ENCODE peak calls at places on chromosomes 12 and 14, in eight cellular contexts. One of them, this sample, is unnamed.

GRCh38 chr14:20682435-20683124 is 1.8 kb upstream of the RNASE4 start:
- DNase-seq in CD8-positive, alpha-beta T cell: peak
- DNase-seq in endodermal cell: peak
- DNase-seq in tibial nerve: peak
- DNase-seq in A673: peak
- DNase-seq in Panc1: peak
- DNase-seq in tibial artery: peak
- DNase-seq in psoas muscle: peak
- DNase-seq in this sample: peak

GRCh38 chr12:6778212-6778570 is 5.9 kb downstream of the LAG3 start:
- DNase-seq in A673: peak
- DNase-seq in psoas muscle: peak
- DNase-seq in CD8-positive, alpha-beta T cell: no peak
- DNase-seq in endodermal cell: peak
- DNase-seq in Panc1: no peak
- DNase-seq in tibial nerve: no peak
- DNase-seq in tibial artery: peak
- DNase-seq in this sample: no peak

GRCh38 chr14:103121161-103121845 is 2.0 kb upstream of the TNFAIP2 start:
- DNase-seq in tibial artery: peak
- DNase-seq in Panc1: no peak
- DNase-seq in A673: no peak
- DNase-seq in tibial nerve: peak
- DNase-seq in psoas muscle: peak
- DNase-seq in endodermal cell: peak
- DNase-seq in CD8-positive, alpha-beta T cell: no peak
- DNase-seq in this sample: no peak

GRCh38 chr12:132132609-132133430 is 11.3 kb downstream of the DDX51 start:
- DNase-seq in psoas muscle: peak
- DNase-seq in tibial artery: no peak
- DNase-seq in A673: no peak
- DNase-seq in tibial nerve: no peak
- DNase-seq in Panc1: no peak
- DNase-seq in CD8-positive, alpha-beta T cell: no peak
- DNase-seq in endodermal cell: no peak
- DNase-seq in this sample: no peak

GRCh38 chr14:34059925-34060746 is 109.3 kb upstream of the EGLN3 start:
- DNase-seq in Panc1: no peak
- DNase-seq in CD8-positive, alpha-beta T cell: peak
- DNase-seq in A673: peak
- DNase-seq in psoas muscle: peak
- DNase-seq in endodermal cell: peak
- DNase-seq in tibial nerve: peak
- DNase-seq in tibial artery: peak
- DNase-seq in this sample: peak

GRCh38 chr14:105150368-105151111 is 18.0 kb downstream of the JAG2 start:
- DNase-seq in A673: no peak
- DNase-seq in tibial nerve: no peak
- DNase-seq in psoas muscle: peak
- DNase-seq in Panc1: no peak
- DNase-seq in endodermal cell: peak
- DNase-seq in tibial artery: no peak
- DNase-seq in CD8-positive, alpha-beta T cell: no peak
- DNase-seq in this sample: no peak

GRCh38 chr12:39605996-39606395 is 13.6 kb downstream of the ABCD2 start:
- DNase-seq in tibial artery: no peak
- DNase-seq in A673: no peak
- DNase-seq in psoas muscle: no peak
- DNase-seq in tibial nerve: no peak
- DNase-seq in CD8-positive, alpha-beta T cell: no peak
- DNase-seq in endodermal cell: no peak
- DNase-seq in Panc1: no peak
- DNase-seq in this sample: no peak

GRCh38 chr12:114809132-114809531 is 125.2 kb upstream of the TBX3 start:
- DNase-seq in A673: no peak
- DNase-seq in CD8-positive, alpha-beta T cell: no peak
- DNase-seq in tibial artery: peak
- DNase-seq in tibial nerve: no peak
- DNase-seq in psoas muscle: no peak
- DNase-seq in endodermal cell: peak
- DNase-seq in Panc1: no peak
- DNase-seq in this sample: no peak

GRCh38 chr12:80714055-80714454 is 2.7 kb upstream of the MYF5 start:
- DNase-seq in endodermal cell: peak
- DNase-seq in tibial artery: no peak
- DNase-seq in CD8-positive, alpha-beta T cell: no peak
- DNase-seq in psoas muscle: peak
- DNase-seq in tibial nerve: no peak
- DNase-seq in Panc1: no peak
- DNase-seq in A673: no peak
- DNase-seq in this sample: no peak

GRCh38 chr12:43579240-43579639 is 27.2 kb upstream of the ADAMTS20 start:
- DNase-seq in Panc1: no peak
- DNase-seq in tibial artery: no peak
- DNase-seq in tibial nerve: no peak
- DNase-seq in psoas muscle: no peak
- DNase-seq in A673: peak
- DNase-seq in CD8-positive, alpha-beta T cell: no peak
- DNase-seq in endodermal cell: no peak
- DNase-seq in this sample: no peak

GRCh38 chr12:78645956-78646355 is 218.6 kb upstream of the SYT1 start:
- DNase-seq in A673: peak
- DNase-seq in tibial artery: no peak
- DNase-seq in endodermal cell: no peak
- DNase-seq in tibial nerve: no peak
- DNase-seq in CD8-positive, alpha-beta T cell: no peak
- DNase-seq in psoas muscle: no peak
- DNase-seq in Panc1: no peak
- DNase-seq in this sample: no peak

GRCh38 chr12:72261885-72262284 is 10.3 kb upstream of the TRHDE start:
- DNase-seq in endodermal cell: no peak
- DNase-seq in tibial artery: no peak
- DNase-seq in psoas muscle: no peak
- DNase-seq in A673: no peak
- DNase-seq in Panc1: no peak
- DNase-seq in CD8-positive, alpha-beta T cell: no peak
- DNase-seq in tibial nerve: no peak
- DNase-seq in this sample: no peak

GRCh38 chr12:52391618-52392002 is 6.2 kb upstream of the KRT84 start:
- DNase-seq in Panc1: no peak
- DNase-seq in tibial nerve: no peak
- DNase-seq in A673: peak
- DNase-seq in psoas muscle: no peak
- DNase-seq in tibial artery: peak
- DNase-seq in endodermal cell: no peak
- DNase-seq in CD8-positive, alpha-beta T cell: no peak
- DNase-seq in this sample: peak

GRCh38 chr14:49621114-49621881 is 699 bp downstream of the MGAT2 start:
- DNase-seq in tibial nerve: peak
- DNase-seq in CD8-positive, alpha-beta T cell: peak
- DNase-seq in tibial artery: peak
- DNase-seq in Panc1: no peak
- DNase-seq in A673: peak
- DNase-seq in endodermal cell: peak
- DNase-seq in psoas muscle: peak
- DNase-seq in this sample: no peak

GRCh38 chr12:76127588-76127987 is 43.1 kb upstream of the NAP1L1 start:
- DNase-seq in Panc1: no peak
- DNase-seq in psoas muscle: no peak
- DNase-seq in tibial nerve: no peak
- DNase-seq in tibial artery: no peak
- DNase-seq in A673: no peak
- DNase-seq in endodermal cell: no peak
- DNase-seq in CD8-positive, alpha-beta T cell: no peak
- DNase-seq in this sample: no peak

GRCh38 chr14:59630281-59630963 is 53.8 kb upstream of the CCDC175 start:
- DNase-seq in tibial artery: peak
- DNase-seq in CD8-positive, alpha-beta T cell: no peak
- DNase-seq in psoas muscle: no peak
- DNase-seq in Panc1: no peak
- DNase-seq in A673: peak
- DNase-seq in tibial nerve: no peak
- DNase-seq in endodermal cell: peak
- DNase-seq in this sample: peak
- H3K27ac ChIP-seq in tibial artery: peak
- H3K27ac ChIP-seq in CD8-positive, alpha-beta T cell: no peak
- H3K27ac ChIP-seq in psoas muscle: no peak
- H3K27ac ChIP-seq in Panc1: no peak
- H3K27ac ChIP-seq in A673: no peak
- H3K27ac ChIP-seq in tibial nerve: no peak
- H3K27ac ChIP-seq in endodermal cell: no peak
- H3K27ac ChIP-seq in this sample: no peak

GRCh38 chr14:100487304-100487703 is 99.9 kb downstream of the BEGAIN start:
- DNase-seq in Panc1: no peak
- DNase-seq in psoas muscle: no peak
- DNase-seq in A673: no peak
- DNase-seq in tibial artery: no peak
- DNase-seq in tibial nerve: no peak
- DNase-seq in CD8-positive, alpha-beta T cell: no peak
- DNase-seq in endodermal cell: no peak
- DNase-seq in this sample: no peak

GRCh38 chr14:100484531-100485267 is 102.5 kb downstream of the BEGAIN start:
- DNase-seq in A673: no peak
- DNase-seq in CD8-positive, alpha-beta T cell: no peak
- DNase-seq in Panc1: no peak
- DNase-seq in endodermal cell: no peak
- DNase-seq in psoas muscle: no peak
- DNase-seq in tibial artery: no peak
- DNase-seq in tibial nerve: no peak
- DNase-seq in this sample: no peak

GRCh38 chr14:100488057-100488456 is 99.2 kb downstream of the BEGAIN start:
- DNase-seq in psoas muscle: no peak
- DNase-seq in A673: no peak
- DNase-seq in CD8-positive, alpha-beta T cell: no peak
- DNase-seq in Panc1: no peak
- DNase-seq in endodermal cell: no peak
- DNase-seq in tibial nerve: no peak
- DNase-seq in tibial artery: no peak
- DNase-seq in this sample: no peak

GRCh38 chr14:100490252-100490651 is 97.0 kb downstream of the BEGAIN start:
- DNase-seq in A673: no peak
- DNase-seq in CD8-positive, alpha-beta T cell: no peak
- DNase-seq in tibial artery: no peak
- DNase-seq in Panc1: no peak
- DNase-seq in psoas muscle: no peak
- DNase-seq in endodermal cell: no peak
- DNase-seq in tibial nerve: no peak
- DNase-seq in this sample: no peak

GRCh38 chr14:100486025-100486828 is 101.0 kb downstream of the BEGAIN start:
- DNase-seq in psoas muscle: peak
- DNase-seq in endodermal cell: peak
- DNase-seq in tibial artery: no peak
- DNase-seq in Panc1: no peak
- DNase-seq in CD8-positive, alpha-beta T cell: peak
- DNase-seq in A673: peak
- DNase-seq in tibial nerve: peak
- DNase-seq in this sample: no peak
- H3K27ac ChIP-seq in psoas muscle: no peak
- H3K27ac ChIP-seq in endodermal cell: no peak
- H3K27ac ChIP-seq in tibial artery: no peak
- H3K27ac ChIP-seq in Panc1: no peak
- H3K27ac ChIP-seq in CD8-positive, alpha-beta T cell: no peak
- H3K27ac ChIP-seq in A673: no peak
- H3K27ac ChIP-seq in tibial nerve: no peak
- H3K27ac ChIP-seq in this sample: no peak

GRCh38 chr12:18281941-18282340 is 20.6 kb downstream of the PIK3C2G start:
- DNase-seq in tibial nerve: no peak
- DNase-seq in psoas muscle: no peak
- DNase-seq in CD8-positive, alpha-beta T cell: no peak
- DNase-seq in Panc1: no peak
- DNase-seq in tibial artery: no peak
- DNase-seq in endodermal cell: no peak
- DNase-seq in A673: no peak
- DNase-seq in this sample: no peak

GRCh38 chr12:18284461-18284860 is 23.1 kb downstream of the PIK3C2G start:
- DNase-seq in Panc1: no peak
- DNase-seq in CD8-positive, alpha-beta T cell: no peak
- DNase-seq in tibial artery: no peak
- DNase-seq in A673: no peak
- DNase-seq in tibial nerve: no peak
- DNase-seq in endodermal cell: no peak
- DNase-seq in psoas muscle: no peak
- DNase-seq in this sample: no peak

GRCh38 chr12:18283776-18284175 is 22.5 kb downstream of the PIK3C2G start:
- DNase-seq in tibial artery: no peak
- DNase-seq in A673: no peak
- DNase-seq in psoas muscle: no peak
- DNase-seq in CD8-positive, alpha-beta T cell: no peak
- DNase-seq in endodermal cell: peak
- DNase-seq in Panc1: no peak
- DNase-seq in tibial nerve: no peak
- DNase-seq in this sample: no peak
- H3K27ac ChIP-seq in tibial artery: no peak
- H3K27ac ChIP-seq in A673: no peak
- H3K27ac ChIP-seq in psoas muscle: no peak
- H3K27ac ChIP-seq in CD8-positive, alpha-beta T cell: no peak
- H3K27ac ChIP-seq in endodermal cell: peak
- H3K27ac ChIP-seq in Panc1: no peak
- H3K27ac ChIP-seq in tibial nerve: no peak
- H3K27ac ChIP-seq in this sample: no peak

GRCh38 chr12:70660620-70661219 is 23.5 kb upstream of the PTPRB start:
- DNase-seq in A673: no peak
- DNase-seq in tibial nerve: no peak
- DNase-seq in tibial artery: no peak
- DNase-seq in CD8-positive, alpha-beta T cell: peak
- DNase-seq in endodermal cell: no peak
- DNase-seq in psoas muscle: no peak
- DNase-seq in Panc1: peak
- DNase-seq in this sample: no peak

GRCh38 chr12:70663838-70664237 is 26.6 kb upstream of the PTPRB start:
- DNase-seq in endodermal cell: no peak
- DNase-seq in psoas muscle: no peak
- DNase-seq in A673: no peak
- DNase-seq in Panc1: no peak
- DNase-seq in CD8-positive, alpha-beta T cell: no peak
- DNase-seq in tibial nerve: no peak
- DNase-seq in tibial artery: no peak
- DNase-seq in this sample: no peak

GRCh38 chr12:70659077-70659606 is 21.9 kb upstream of the PTPRB start:
- DNase-seq in tibial nerve: no peak
- DNase-seq in CD8-positive, alpha-beta T cell: no peak
- DNase-seq in endodermal cell: no peak
- DNase-seq in psoas muscle: no peak
- DNase-seq in A673: no peak
- DNase-seq in Panc1: no peak
- DNase-seq in tibial artery: no peak
- DNase-seq in this sample: no peak

GRCh38 chr12:70660002-70660604 is 22.9 kb upstream of the PTPRB start:
- DNase-seq in Panc1: no peak
- DNase-seq in CD8-positive, alpha-beta T cell: no peak
- DNase-seq in A673: no peak
- DNase-seq in psoas muscle: no peak
- DNase-seq in endodermal cell: no peak
- DNase-seq in tibial nerve: no peak
- DNase-seq in tibial artery: no peak
- DNase-seq in this sample: no peak

DNA sequence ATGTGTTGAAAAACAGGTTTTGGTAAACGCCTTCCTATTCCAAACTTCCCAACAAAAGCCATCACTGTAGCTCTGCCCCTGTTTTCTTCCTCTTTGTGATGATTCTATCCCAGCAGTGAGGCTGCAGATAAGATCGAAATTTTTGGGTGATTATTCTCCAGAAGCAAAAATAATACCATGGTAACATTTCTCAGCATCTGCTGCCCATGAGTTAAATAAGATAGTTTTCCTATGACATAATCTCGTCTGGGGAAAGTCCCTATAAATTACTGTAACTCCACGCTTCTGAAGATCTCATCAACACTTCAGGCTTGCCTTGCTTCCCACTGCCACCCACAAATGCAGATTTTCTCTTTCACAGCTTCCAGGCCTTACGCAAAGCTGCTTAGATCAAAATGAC is 24.5 kb upstream of the PTPRB start:
- DNase-seq in tibial nerve: no peak
- DNase-seq in A673: peak
- DNase-seq in endodermal cell: no peak
- DNase-seq in CD8-positive, alpha-beta T cell: no peak
- DNase-seq in psoas muscle: no peak
- DNase-seq in tibial artery: no peak
- DNase-seq in Panc1: no peak
- DNase-seq in this sample: no peak
- H3K27ac ChIP-seq in tibial nerve: no peak
- H3K27ac ChIP-seq in A673: no peak
- H3K27ac ChIP-seq in endodermal cell: no peak
- H3K27ac ChIP-seq in CD8-positive, alpha-beta T cell: no peak
- H3K27ac ChIP-seq in psoas muscle: no peak
- H3K27ac ChIP-seq in tibial artery: no peak
- H3K27ac ChIP-seq in Panc1: no peak
- H3K27ac ChIP-seq in this sample: no peak

This sample was measured in substantia nigra.